ENCODE peak calls at places on chromosomes 7 and 10, in four cellular contexts. One of them, this sample, is unnamed.

GRCh38 chr7:90988523-90988922 is 275.7 kb upstream of the FZD1 start:
- DNase-seq in fibroblast of mammary gland: no peak
- DNase-seq in GM23248: no peak
- DNase-seq in upper lobe of right lung: no peak
- DNase-seq in this sample: no peak

GRCh38 chr7:81499262-81500116 is 270.4 kb downstream of the HGF start:
- DNase-seq in fibroblast of mammary gland: peak; percentile 93
- DNase-seq in GM23248: peak; percentile 82
- DNase-seq in upper lobe of right lung: no peak
- DNase-seq in this sample: no peak

GRCh38 chr7:85528581-85528980 is 341.7 kb upstream of the SEMA3D start:
- DNase-seq in fibroblast of mammary gland: peak; percentile 44
- DNase-seq in GM23248: peak; percentile 41
- DNase-seq in upper lobe of right lung: no peak
- DNase-seq in this sample: no peak

GRCh38 chr10:101617102-101617823 is 29.1 kb downstream of the DPCD start:
- DNase-seq in fibroblast of mammary gland: no peak
- DNase-seq in GM23248: no peak
- DNase-seq in upper lobe of right lung: no peak
- DNase-seq in this sample: no peak

GRCh38 chr10:82037076-82037475 is 162.1 kb downstream of the NRG3 start:
- DNase-seq in fibroblast of mammary gland: no peak
- DNase-seq in GM23248: no peak
- DNase-seq in upper lobe of right lung: no peak
- DNase-seq in this sample: no peak

GRCh38 chr7:128847721-128848211 is 14.9 kb upstream of the ATP6V1F start:
- DNase-seq in fibroblast of mammary gland: no peak
- DNase-seq in GM23248: no peak
- DNase-seq in upper lobe of right lung: no peak
- DNase-seq in this sample: no peak

GRCh38 chr10:59847326-59847725 is 59.0 kb downstream of the CCDC6 start:
- DNase-seq in fibroblast of mammary gland: no peak
- DNase-seq in GM23248: no peak
- DNase-seq in upper lobe of right lung: no peak
- DNase-seq in this sample: no peak

GRCh38 chr7:151408839-151409554 is 841 bp downstream of the WDR86 start:
- DNase-seq in fibroblast of mammary gland: peak; percentile 15
- DNase-seq in GM23248: no peak
- DNase-seq in upper lobe of right lung: peak; percentile 63
- DNase-seq in this sample: peak; percentile 69

GRCh38 chr7:158917818-158918217 is 61.5 kb downstream of the DYNC2I1 start:
- DNase-seq in fibroblast of mammary gland: no peak
- DNase-seq in GM23248: no peak
- DNase-seq in upper lobe of right lung: no peak
- DNase-seq in this sample: no peak

GRCh38 chr10:111556666-111557065 is 479.8 kb downstream of the ADRA2A start:
- DNase-seq in fibroblast of mammary gland: no peak
- DNase-seq in GM23248: no peak
- DNase-seq in upper lobe of right lung: no peak
- DNase-seq in this sample: no peak

GRCh38 chr10:112375721-112376577 is 2.0 kb downstream of the ACSL5 start:
- DNase-seq in fibroblast of mammary gland: peak; percentile 40
- DNase-seq in GM23248: peak; percentile 69
- DNase-seq in upper lobe of right lung: peak; percentile 81
- DNase-seq in this sample: peak; percentile 61

GRCh38 chr7:51299391-51300133 is 17.0 kb downstream of the COBL start:
- DNase-seq in fibroblast of mammary gland: no peak
- DNase-seq in GM23248: no peak
- DNase-seq in upper lobe of right lung: no peak
- DNase-seq in this sample: no peak